ENCODE peak calls at places on chromosomes 3 and 15, in ten cellular contexts. B is Peyer's patch, G is tibial nerve, H is suprapubic skin, K is adrenal gland, S is H1, W is K562, F is sigmoid colon, D is IMR-90, I is uterus. T is an unnamed sample.

GRCh38 chr3:99248913-99249312 is 347.4 kb upstream of the DCBLD2 start:
- DNase-seq in B (no peak), G (no peak), H (no peak), K (no peak), S (no peak), W (no peak), F (no peak), D (no peak), I (no peak), T (no peak)

GRCh38 chr3:171218069-171218468 is 191.5 kb upstream of the SLC2A2 start:
- DNase-seq in B (no peak), G (no peak), H (no peak), K (no peak), S (no peak), W (no peak), F (no peak), D (no peak), I (no peak), T (no peak)

GRCh38 chr15:31314380-31314779 is 12.3 kb upstream of the KLF13 start:
- DNase-seq in B (peak; percentile 43), G (peak; percentile 3), H (peak; percentile 63), K (no peak), S (no peak), W (no peak), F (no peak), D (no peak), I (no peak), T (no peak)

GRCh38 chr3:146155022-146155421 is 6.0 kb downstream of the PLOD2 start:
- DNase-seq in B (no peak), G (no peak), H (no peak), K (no peak), S (no peak), W (no peak), F (no peak), D (no peak), I (no peak), T (no peak)

GRCh38 chr3:133330043-133330442 is 69.8 kb upstream of the BFSP2 start:
- DNase-seq in B (no peak), G (no peak), H (no peak), K (no peak), S (no peak), W (no peak), F (no peak), D (no peak), I (no peak), T (no peak)

GRCh38 chr3:14290631-14291385 is 111.6 kb upstream of the SLC6A6 start:
- DNase-seq in B (peak; percentile 58), G (no peak), H (no peak), K (no peak), S (no peak), W (no peak), F (no peak), D (no peak), I (no peak), T (no peak)

GRCh38 chr3:105255351-105255750 is 111.4 kb upstream of the ALCAM start:
- DNase-seq in B (no peak), G (no peak), H (no peak), K (no peak), S (no peak), W (no peak), F (no peak), D (peak; percentile 8), I (no peak), T (no peak)

GRCh38 chr15:55846108-55846707 is 103.3 kb upstream of the PRTG start:
- DNase-seq in B (peak; percentile 57), G (no peak), H (no peak), K (peak; percentile 60), S (peak; percentile 57), W (peak; percentile 70), F (no peak), D (peak; percentile 88), I (peak; percentile 77), T (peak; percentile 12)

GRCh38 chr3:17753271-17753992 is 11.0 kb upstream of the TBC1D5 start:
- DNase-seq in B (no peak), G (no peak), H (no peak), K (no peak), S (no peak), W (no peak), F (no peak), D (no peak), I (no peak), T (no peak)

GRCh38 chr3:17752441-17752840 is 10.0 kb upstream of the TBC1D5 start:
- DNase-seq in B (no peak), G (no peak), H (no peak), K (no peak), S (no peak), W (no peak), F (no peak), D (no peak), I (no peak), T (no peak)

GRCh38 chr3:17749705-17750293 is 7.4 kb upstream of the TBC1D5 start:
- DNase-seq in B (peak; percentile 66), G (no peak), H (no peak), K (no peak), S (no peak), W (no peak), F (no peak), D (no peak), I (no peak), T (no peak)

GRCh38 chr3:17755836-17756235 is 13.4 kb upstream of the TBC1D5 start:
- DNase-seq in B (no peak), G (no peak), H (no peak), K (no peak), S (no peak), W (no peak), F (no peak), D (no peak), I (no peak), T (no peak)

DNA sequence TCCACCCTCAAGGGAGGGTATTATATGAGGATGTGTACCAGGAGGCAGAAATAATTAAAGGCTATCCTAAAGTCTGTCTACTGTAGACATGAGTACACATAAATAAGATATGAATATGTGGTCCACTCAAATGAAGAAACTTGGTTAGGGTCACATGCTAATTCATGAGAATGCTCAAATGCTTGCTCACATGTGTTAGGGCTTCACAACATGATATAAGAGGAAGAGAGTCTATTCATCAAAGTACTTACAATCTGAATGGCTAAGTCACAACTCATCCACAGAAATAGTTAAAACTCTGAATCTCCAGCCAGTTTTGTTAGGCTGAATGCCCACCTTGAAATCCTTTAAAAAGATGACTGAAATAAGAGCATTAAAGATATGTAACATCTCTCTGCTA is 10.4 kb upstream of the TBC1D5 start:
- DNase-seq in B (no peak), G (no peak), H (no peak), K (no peak), S (no peak), W (no peak), F (no peak), D (no peak), I (no peak), T (no peak)
- H3K27ac ChIP-seq in B (no peak overlapping the region), G (no peak overlapping the region), H (peak overlapping the region; percentile 41), K (no peak overlapping the region), S (no peak overlapping the region), W (no peak overlapping the region), F (no peak overlapping the region), D (no peak overlapping the region), I (no peak overlapping the region), T (no peak overlapping the region)

GRCh38 chr15:44554934-44555723 is 18.2 kb downstream of the EIF3J start:
- DNase-seq in B (no peak), G (no peak), H (no peak), K (no peak), S (no peak), W (no peak), F (no peak), D (no peak), I (no peak), T (no peak)

GRCh38 chr15:44550734-44551133 is 13.8 kb downstream of the EIF3J start:
- DNase-seq in B (peak; percentile 33), G (no peak), H (no peak), K (no peak), S (no peak), W (no peak), F (no peak), D (no peak), I (no peak), T (no peak)

GRCh38 chr15:44545934-44546802 is 9.2 kb downstream of the EIF3J start:
- DNase-seq in B (no peak), G (no peak), H (no peak), K (peak; percentile 76), S (no peak), W (no peak), F (no peak), D (peak; percentile 52), I (no peak), T (no peak)

DNA sequence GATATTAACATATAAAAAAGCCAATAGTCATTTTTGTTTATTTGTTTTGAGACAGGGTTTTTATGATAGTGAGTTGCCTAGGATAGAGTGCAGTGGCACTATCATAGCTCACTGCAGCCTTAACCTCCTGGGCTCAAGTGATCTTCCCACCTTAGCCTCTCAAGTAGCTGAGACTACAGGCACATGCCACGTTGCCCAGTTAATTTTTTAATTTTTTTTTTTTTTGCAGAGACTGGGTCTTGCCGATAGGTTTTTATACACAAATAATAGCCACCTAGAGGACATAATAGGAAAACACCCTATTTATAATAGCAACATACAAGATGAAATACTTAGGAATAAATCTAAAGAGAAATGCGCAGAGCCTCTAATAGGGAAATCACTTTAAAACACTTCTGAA is 13.3 kb downstream of the EIF3J start:
- DNase-seq in B (no peak), G (no peak), H (no peak), K (no peak), S (no peak), W (no peak), F (no peak), D (peak; percentile 55), I (no peak), T (no peak)
- TF ChIP-seq CTCF in B (peak; percentile 4), G (peak; percentile 17), H (peak; percentile 21), K (peak; percentile 26), S (no peak), W (no peak), F (no peak), D (peak; percentile 53), I (peak; percentile 9), T (no peak)

DNA sequence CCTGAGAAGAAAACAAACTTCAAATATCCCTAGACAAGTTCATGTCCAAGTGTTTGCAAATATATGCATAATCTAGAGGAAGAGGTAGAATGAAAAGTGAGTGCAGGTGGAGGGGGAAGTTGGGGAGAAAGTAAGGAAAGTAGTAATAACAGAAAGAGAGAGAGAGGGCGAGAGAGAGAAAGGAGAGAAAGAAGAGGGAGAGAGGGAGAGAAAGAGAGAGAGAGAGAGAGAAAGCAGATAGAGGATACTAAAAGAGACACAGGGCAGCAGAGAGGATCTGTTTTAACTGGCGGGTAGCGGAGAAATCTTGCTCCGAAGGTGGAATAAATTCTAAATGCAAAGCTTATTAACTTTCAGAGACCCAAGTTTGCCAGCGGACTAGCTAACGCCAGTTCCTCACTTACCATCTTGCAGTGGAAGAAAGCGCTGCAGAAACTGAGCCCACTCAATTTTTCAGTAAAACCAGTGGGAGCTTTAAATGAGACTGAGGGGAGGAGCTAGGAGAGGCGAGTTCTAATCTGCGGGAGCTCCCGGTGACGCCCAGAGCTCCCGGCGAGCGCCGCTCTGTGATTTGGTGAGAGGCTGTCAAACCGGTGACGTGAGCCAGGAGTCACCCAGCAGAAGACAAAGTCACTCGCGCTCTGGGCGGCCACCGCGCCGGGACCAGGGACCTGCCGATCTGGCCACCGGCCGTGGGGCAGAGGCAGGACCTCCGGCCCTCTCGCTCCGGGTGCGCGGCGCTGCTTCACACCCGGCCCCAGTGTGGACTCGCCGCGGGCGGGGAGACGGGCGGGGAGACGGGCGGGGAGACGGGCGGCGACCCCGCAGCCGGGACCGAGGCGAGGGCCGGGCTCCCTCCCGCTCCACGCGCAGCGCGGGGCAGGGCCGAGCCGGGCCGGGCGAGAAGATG is at the start of gene GMNC:
- DNase-seq in B (peak; percentile 85), G (peak; percentile 50), H (peak; percentile 87), K (peak; percentile 90), S (peak; percentile 71), W (no peak), F (peak; percentile 89), D (peak; percentile 48), I (peak; percentile 62), T (peak; percentile 53)
- TF ChIP-seq POLR2A in B (peak; percentile 19), G (peak; percentile 56), H (peak; percentile 13), K (peak; percentile 19), S (no peak), W (no peak), F (no peak), D (no peak), I (peak; percentile 32), T (no peak)

GRCh38 chr15:71653986-71654713 is 156.2 kb upstream of the NR2E3 start:
- DNase-seq in B (no peak), G (no peak), H (no peak), K (no peak), S (no peak), W (no peak), F (no peak), D (no peak), I (no peak), T (no peak)
- H3K27ac ChIP-seq in B (no peak overlapping the region), G (peak overlapping the region; percentile 65), H (no peak overlapping the region), K (no peak overlapping the region), S (no peak overlapping the region), W (no peak overlapping the region), F (no peak overlapping the region), D (no peak overlapping the region), I (peak overlapping the region; percentile 66), T (no peak overlapping the region)